ENCODE peak calls at places on chromosome 12, in five cellular contexts. One of them, this sample, is unnamed.

GRCh38 chr12:114580306-114580705 is 103.7 kb downstream of the TBX3 start:
- DNase-seq in NCI-H524: no peak
- DNase-seq in iris pigment epithelial cell: no peak
- DNase-seq in aorta: no peak
- DNase-seq in GM18507: no peak
- DNase-seq in this sample: no peak

GRCh38 chr12:93776581-93777018 is 99.4 kb downstream of the CRADD start:
- DNase-seq in NCI-H524: no peak
- DNase-seq in iris pigment epithelial cell: peak; percentile 94
- DNase-seq in aorta: no peak
- DNase-seq in GM18507: no peak
- DNase-seq in this sample: no peak

GRCh38 chr12:43847427-43847826 is 11.5 kb downstream of the TMEM117 start:
- DNase-seq in NCI-H524: no peak
- DNase-seq in iris pigment epithelial cell: peak; percentile 52
- DNase-seq in aorta: no peak
- DNase-seq in GM18507: no peak
- DNase-seq in this sample: no peak

GRCh38 chr12:50960130-50960529 is 7.8 kb downstream of the HIGD1C start:
- DNase-seq in NCI-H524: no peak
- DNase-seq in iris pigment epithelial cell: peak; percentile 67
- DNase-seq in aorta: no peak
- DNase-seq in GM18507: no peak
- DNase-seq in this sample: no peak

GRCh38 chr12:50728417-50728816 is 35.5 kb upstream of the ATF1 start:
- DNase-seq in NCI-H524: no peak
- DNase-seq in iris pigment epithelial cell: no peak
- DNase-seq in aorta: no peak
- DNase-seq in GM18507: no peak
- DNase-seq in this sample: no peak

GRCh38 chr12:96048392-96048969 is 13.1 kb upstream of the LTA4H start:
- DNase-seq in NCI-H524: no peak
- DNase-seq in iris pigment epithelial cell: no peak
- DNase-seq in aorta: no peak
- DNase-seq in GM18507: no peak
- DNase-seq in this sample: no peak

GRCh38 chr12:119239040-119239439 is 60.3 kb downstream of the HSPB8 start:
- DNase-seq in NCI-H524: no peak
- DNase-seq in iris pigment epithelial cell: no peak
- DNase-seq in aorta: no peak
- DNase-seq in GM18507: no peak
- DNase-seq in this sample: no peak

GRCh38 chr12:68428724-68429580 is 96.8 kb upstream of the MDM1 start:
- DNase-seq in NCI-H524: no peak
- DNase-seq in iris pigment epithelial cell: peak; percentile 45
- DNase-seq in aorta: no peak
- DNase-seq in GM18507: no peak
- DNase-seq in this sample: no peak

GRCh38 chr12:105748806-105749600 is 389.8 kb downstream of the NUAK1 start:
- DNase-seq in NCI-H524: no peak
- DNase-seq in iris pigment epithelial cell: peak; percentile 80
- DNase-seq in aorta: peak; percentile 87
- DNase-seq in GM18507: no peak
- DNase-seq in this sample: no peak

GRCh38 chr12:38903596-38903995 is 1.8 kb downstream of the CPNE8 start:
- DNase-seq in NCI-H524: no peak
- DNase-seq in iris pigment epithelial cell: no peak
- DNase-seq in aorta: no peak
- DNase-seq in GM18507: no peak
- DNase-seq in this sample: no peak

GRCh38 chr12:117188121-117188665 is 2.1 kb downstream of the FBXO21 start:
- DNase-seq in NCI-H524: no peak
- DNase-seq in iris pigment epithelial cell: no peak
- DNase-seq in aorta: no peak
- DNase-seq in GM18507: no peak
- DNase-seq in this sample: no peak

GRCh38 chr12:8852119-8852518 is 29.7 kb downstream of the A2ML1 start:
- DNase-seq in NCI-H524: no peak
- DNase-seq in iris pigment epithelial cell: no peak
- DNase-seq in aorta: no peak
- DNase-seq in GM18507: no peak
- DNase-seq in this sample: no peak

GRCh38 chr12:22529281-22530060 is 14.9 kb downstream of the C2CD5 start:
- DNase-seq in NCI-H524: peak; percentile 43
- DNase-seq in iris pigment epithelial cell: peak; percentile 52
- DNase-seq in aorta: no peak
- DNase-seq in GM18507: no peak
- DNase-seq in this sample: no peak